ENCODE peak calls at places on chromosomes 11 and 22, in ten cellular contexts. I is tibial artery; K is heart right ventricle; V is neural progenitor cell; G is cardiac muscle cell; S is CD8-positive, alpha-beta T cell; B is colonic mucosa; O is left lung; H is sigmoid colon; Y is heart left ventricle. Z is an unnamed sample.

GRCh38 chr11:87859583-87859982 is 315.7 kb downstream of the RAB38 start:
- DNase-seq in O (no peak), S (no peak), G (no peak), H (no peak), K (no peak), V (no peak), B (no peak), I (no peak), Y (no peak), Z (no peak)

GRCh38 chr11:78168539-78169477 is 19.6 kb downstream of the KCTD21 start:
- DNase-seq in O (peak; percentile 38), K (peak; percentile 90), Y (peak; percentile 93), G (peak; percentile 96), I (peak; percentile 97), B (peak; percentile 48), V (no peak), S (no peak), H (peak; percentile 91), Z (no peak)

GRCh38 chr11:95419915-95420314 is 188.9 kb upstream of the SESN3 start:
- DNase-seq in S (no peak), G (peak; percentile 73), V (no peak), K (no peak), Y (no peak), B (no peak), I (no peak), O (no peak), H (no peak), Z (no peak)

GRCh38 chr22:45240137-45240809 is 421 bp downstream of the KIAA0930 start:
- DNase-seq in K (no peak), V (peak; percentile 43), Y (peak; percentile 37), B (peak; percentile 41), I (no peak), S (peak; percentile 42), G (peak; percentile 41), O (no peak), H (no peak), Z (peak; percentile 80)

GRCh38 chr11:23311986-23312940 is 452.0 kb upstream of the CCDC179 start:
- DNase-seq in I (no peak), Y (no peak), V (peak; percentile 3), G (peak; percentile 13), K (no peak), O (no peak), H (no peak), S (no peak), B (no peak), Z (no peak)

GRCh38 chr11:44096360-44097188 is 1.1 kb downstream of the EXT2 start:
- DNase-seq in K (no peak), H (no peak), O (no peak), B (peak; percentile 21), I (no peak), Y (no peak), G (peak; percentile 27), S (peak; percentile 25), V (no peak), Z (no peak)

GRCh38 chr11:35850191-35850590 is 93.7 kb upstream of the LDLRAD3 start:
- DNase-seq in K (no peak), B (no peak), G (no peak), S (no peak), V (no peak), Y (no peak), O (no peak), I (no peak), H (no peak), Z (no peak)

GRCh38 chr11:66317322-66317765 is 500 bp upstream of the CD248 start:
- DNase-seq in S (peak; percentile 81), I (no peak), O (no peak), Y (peak; percentile 60), V (no peak), K (peak; percentile 62), H (peak; percentile 85), G (peak; percentile 87), B (no peak), Z (peak; percentile 72)

GRCh38 chr22:23157560-23158515 is 12.6 kb downstream of the RAB36 start:
- DNase-seq in V (no peak), H (no peak), K (no peak), O (peak; percentile 52), Y (no peak), I (no peak), G (no peak), S (no peak), B (no peak), Z (no peak)

GRCh38 chr22:26656896-26657851 is at the start of gene MIAT:
- DNase-seq in V (peak; percentile 89), K (no peak), G (peak; percentile 10), S (peak; percentile 78), Y (no peak), B (peak; percentile 34), O (peak; percentile 49), I (no peak), H (no peak), Z (peak; percentile 67)

GRCh38 chr11:76927160-76927559 is 66.4 kb downstream of the ACER3 start:
- DNase-seq in K (no peak), B (no peak), O (no peak), G (no peak), I (no peak), V (no peak), S (no peak), H (no peak), Y (no peak), Z (no peak)

GRCh38 chr11:59062602-59063529 is 23.2 kb upstream of the GLYATL1B start:
- DNase-seq in S (no peak), O (no peak), I (no peak), B (no peak), V (peak; percentile 15), G (peak; percentile 9), H (no peak), Y (no peak), K (no peak), Z (no peak)

GRCh38 chr11:8788616-8789015 is 106.0 kb downstream of the RPL27A start:
- DNase-seq in I (no peak), K (no peak), H (no peak), O (no peak), G (no peak), Y (no peak), V (no peak), S (no peak), B (no peak), Z (no peak)

GRCh38 chr11:8786933-8787332 is 104.3 kb downstream of the RPL27A start:
- DNase-seq in O (no peak), Y (no peak), H (no peak), K (no peak), S (no peak), B (no peak), V (no peak), I (no peak), G (peak; percentile 56), Z (no peak)

GRCh38 chr11:8785998-8786397 is 103.4 kb downstream of the RPL27A start:
- DNase-seq in I (no peak), V (no peak), K (no peak), H (no peak), B (no peak), Y (no peak), S (no peak), G (no peak), O (no peak), Z (no peak)

GRCh38 chr11:8785457-8785856 is 102.9 kb downstream of the RPL27A start:
- DNase-seq in V (no peak), S (no peak), H (no peak), B (no peak), I (no peak), K (no peak), O (no peak), G (no peak), Y (no peak), Z (no peak)

GRCh38 chr11:8787372-8787771 is 104.8 kb downstream of the RPL27A start:
- DNase-seq in Y (no peak), H (no peak), O (no peak), S (no peak), G (no peak), B (no peak), K (no peak), I (no peak), V (no peak), Z (no peak)
- H3K4me1 ChIP-seq in Y (peaks cover 31% of the 10 kb centered on the region), H (no peaks in the 10 kb centered on the region), O (peaks cover 28% of the 10 kb centered on the region), S (no peaks in the 10 kb centered on the region), G (no peaks in the 10 kb centered on the region), B (no peaks in the 10 kb centered on the region), K (peaks cover 33% of the 10 kb centered on the region), I (peaks cover 17% of the 10 kb centered on the region), V (no peaks in the 10 kb centered on the region), Z (peaks cover 14% of the 10 kb centered on the region)

GRCh38 chr11:614091-614582 is 1.6 kb downstream of the IRF7 start:
- DNase-seq in B (no peak), S (peak; percentile 24), O (no peak), I (no peak), K (no peak), V (no peak), G (no peak), Y (no peak), H (no peak), Z (peak; percentile 67)
- H3K4me3 ChIP-seq in B (no peak overlapping the region), S (no peak overlapping the region), O (no peak overlapping the region), I (peak overlapping the region; percentile 89), K (peak overlapping the region; percentile 86), V (no peak overlapping the region), G (no peak overlapping the region), Y (peak overlapping the region; percentile 58), H (peak overlapping the region; percentile 62), Z (peak overlapping the region; percentile 76)

DNA sequence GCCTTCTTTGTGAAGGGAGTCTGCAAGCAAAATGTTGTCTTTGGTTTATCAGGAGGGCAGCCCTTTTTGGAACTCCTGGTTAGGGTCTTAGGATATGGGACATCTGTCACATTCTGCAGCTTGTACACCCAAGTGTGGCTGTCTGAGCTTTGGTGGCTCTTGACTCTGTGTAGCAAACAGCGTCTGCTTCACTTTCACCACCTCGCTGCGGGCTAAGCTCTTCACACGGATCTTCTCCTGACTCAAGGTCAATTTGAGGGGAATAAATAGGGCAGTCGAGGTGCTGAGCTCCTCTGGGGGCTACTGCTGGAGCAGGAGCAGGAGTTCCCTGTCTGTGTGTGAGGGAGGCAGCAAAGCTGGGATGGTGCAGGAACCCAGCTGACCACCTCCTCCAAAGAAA is 10.6 kb downstream of the MICAL2 start:
- DNase-seq in I (no peak), V (no peak), S (no peak), O (no peak), K (no peak), G (no peak), Y (no peak), H (no peak), B (no peak), Z (no peak)
- H3K27ac ChIP-seq in I (peak overlapping the region; percentile 99), V (no peak overlapping the region), S (no peak overlapping the region), O (no peak overlapping the region), K (no peak overlapping the region), G (peak overlapping the region; percentile 83), Y (peak overlapping the region; percentile 81), H (peak overlapping the region; percentile 95), B (no peak overlapping the region), Z (no peak overlapping the region)

DNA sequence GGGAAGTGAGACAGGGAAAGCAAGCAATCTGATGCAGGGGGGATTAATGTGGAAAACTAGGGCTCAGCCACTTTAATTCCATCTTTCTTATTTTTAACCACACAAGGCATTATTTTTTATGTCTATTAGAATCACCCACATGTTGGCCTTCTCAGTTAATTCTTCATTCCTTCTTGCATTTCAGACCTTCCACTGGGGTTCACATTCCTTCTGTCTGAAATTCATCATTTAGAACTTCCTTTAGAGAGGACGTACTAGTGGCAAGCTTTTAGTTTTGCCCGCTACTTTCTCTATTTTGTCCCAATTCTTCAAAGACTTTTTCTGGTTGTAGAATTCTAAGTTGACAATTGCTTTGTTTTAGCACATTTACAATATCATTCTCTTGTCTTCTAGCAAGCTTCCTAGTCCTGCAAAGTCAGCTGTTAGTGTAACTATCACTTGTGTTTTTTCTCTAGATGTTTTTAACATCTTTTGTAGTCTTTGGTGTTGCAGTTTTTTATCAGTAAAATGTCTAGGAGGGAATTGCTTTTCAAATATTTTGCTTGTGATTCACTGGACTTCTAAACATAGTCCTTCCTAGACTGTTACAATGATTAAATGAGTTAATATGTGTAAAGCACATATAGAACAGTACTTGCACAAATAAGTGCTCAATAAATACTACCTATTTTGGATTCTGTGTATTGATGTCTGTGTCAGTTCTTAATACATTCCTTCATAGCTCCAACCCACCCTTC is 5.5 kb upstream of the NNMT start:
- DNase-seq in Y (no peak), S (no peak), O (no peak), B (no peak), K (no peak), G (no peak), V (no peak), H (no peak), I (no peak), Z (no peak)
- H3K4me1 ChIP-seq in Y (peaks cover 30% of the 10 kb centered on the region), S (no peaks in the 10 kb centered on the region), O (peaks cover 30% of the 10 kb centered on the region), B (no peaks in the 10 kb centered on the region), K (peaks cover 17% of the 10 kb centered on the region), G (peaks cover 6% of the 10 kb centered on the region), V (peaks cover 10% of the 10 kb centered on the region), H (no peaks in the 10 kb centered on the region), I (peaks cover 37% of the 10 kb centered on the region), Z (peaks cover 32% of the 10 kb centered on the region)

Z was measured in upper lobe of right lung.